ENCODE peak calls at places on chromosomes 11 and 22, in ten cellular contexts. Q is activated CD4-positive, alpha-beta T cell treated with anti-CD3 and anti-CD28 coated beads, Interleukin-2, amount 10 ng/mL, durations not matched to agents 7 days and 5 days; H is NCI-H1417; V is posterior vena cava; K is ACHN; G is NCI-H748 treated with DMSO at 0.1 percent for 48 hours; F is ureter; P is MV-4-11; L is NCI-H2171 treated with DMSO at 0.1 percent for 48 hours; M is T-cell. U is an unnamed sample.

GRCh38 chr11:35077709-35078695 is 61.0 kb upstream of the CD44 start:
- DNase-seq in P (peak; percentile 89), G (no peak), V (no peak), L (no peak), H (no peak), F (no peak), M (peak; percentile 36), K (peak; percentile 86), Q (peak; percentile 80), U (no peak)

GRCh38 chr11:14413307-14414072 is 54.5 kb upstream of the RRAS2 start:
- DNase-seq in L (no peak), H (no peak), M (no peak), Q (no peak), P (no peak), K (peak; percentile 20), G (no peak), F (no peak), V (peak; percentile 81), U (no peak)

GRCh38 chr11:60915250-60915914 is 1.4 kb downstream of the TMEM109 start:
- DNase-seq in G (no peak), K (peak; percentile 79), F (peak; percentile 78), M (peak; percentile 68), Q (peak; percentile 79), L (no peak), P (peak; percentile 85), H (peak; percentile 49), V (peak; percentile 89), U (no peak)

GRCh38 chr11:29184939-29185890 is 831.6 kb downstream of the KCNA4 start:
- DNase-seq in M (no peak), H (no peak), Q (no peak), L (no peak), V (no peak), G (no peak), K (peak; percentile 78), F (no peak), P (no peak), U (no peak)

GRCh38 chr22:20509344-20510047 is 2.1 kb downstream of the MED15 start:
- DNase-seq in H (no peak), F (peak; percentile 88), Q (peak; percentile 70), K (peak; percentile 89), P (peak; percentile 94), V (peak; percentile 88), G (no peak), M (no peak), L (no peak), U (no peak)

GRCh38 chr11:134945993-134946392 is 534.0 kb upstream of the B3GAT1 start:
- DNase-seq in F (no peak), V (no peak), G (no peak), P (no peak), K (no peak), Q (no peak), M (no peak), L (no peak), H (no peak), U (no peak)

GRCh38 chr11:134246678-134247077 is 6.5 kb downstream of the THYN1 start:
- DNase-seq in M (no peak), F (no peak), V (no peak), K (no peak), G (no peak), L (no peak), P (no peak), Q (no peak), H (no peak), U (no peak)

GRCh38 chr11:118694185-118694584 is 14.7 kb upstream of the TREH start:
- DNase-seq in M (no peak), Q (no peak), K (no peak), L (no peak), H (no peak), V (peak; percentile 19), P (no peak), G (no peak), F (no peak), U (no peak)

GRCh38 chr22:28137036-28137435 is 218.0 kb upstream of the PITPNB start:
- DNase-seq in V (no peak), P (no peak), Q (no peak), H (no peak), G (no peak), F (no peak), M (no peak), K (no peak), L (no peak), U (no peak)

GRCh38 chr11:120589376-120589775 is 77.8 kb downstream of the GRIK4 start:
- DNase-seq in G (no peak), H (no peak), M (no peak), V (peak; percentile 54), P (no peak), L (no peak), K (no peak), F (no peak), Q (no peak), U (no peak)

GRCh38 chr22:20459862-20460261 is 22.2 kb upstream of the SCARF2 start:
- DNase-seq in G (no peak), L (no peak), H (no peak), V (peak; percentile 61), M (no peak), K (no peak), Q (no peak), P (no peak), F (no peak), U (no peak)

GRCh38 chr11:12938590-12939247 is 70.4 kb upstream of the RASSF10 start:
- DNase-seq in V (no peak), K (no peak), G (no peak), M (no peak), Q (no peak), H (no peak), F (no peak), P (no peak), L (no peak), U (no peak)

GRCh38 chr11:118691926-118692830 is 12.7 kb upstream of the TREH start:
- DNase-seq in V (peak; percentile 51), H (no peak), F (no peak), L (peak; percentile 37), K (no peak), Q (peak; percentile 65), G (no peak), M (peak; percentile 73), P (peak; percentile 92), U (no peak)

GRCh38 chr11:118114266-118114665 is 27.5 kb upstream of the SMIM35 start:
- DNase-seq in M (no peak), L (no peak), G (no peak), H (no peak), Q (no peak), V (no peak), F (no peak), K (no peak), P (peak; percentile 46), U (no peak)

GRCh38 chr11:74989269-74989655 is 529 bp downstream of the NEU3 start:
- DNase-seq in Q (no peak), V (no peak), H (no peak), F (no peak), P (peak; percentile 23), K (no peak), G (no peak), M (no peak), L (no peak), U (no peak)

GRCh38 chr11:77101043-77101537 is 1.6 kb upstream of the OMP start:
- DNase-seq in K (peak; percentile 34), G (no peak), L (no peak), F (no peak), P (peak; percentile 29), M (no peak), H (no peak), V (no peak), Q (peak; percentile 14), U (no peak)

GRCh38 chr11:71080239-71081097 is 171.9 kb downstream of the SHANK2 start:
- DNase-seq in M (no peak), P (peak; percentile 83), K (peak; percentile 70), Q (peak; percentile 51), F (peak; percentile 68), V (no peak), L (peak; percentile 87), G (peak; percentile 87), H (peak; percentile 98), U (peak; percentile 72)

GRCh38 chr11:64230985-64231365 is 627 bp downstream of the DNAJC4 start:
- DNase-seq in Q (no peak), V (no peak), F (peak; percentile 42), H (no peak), M (no peak), G (no peak), L (no peak), K (no peak), P (peak; percentile 55), U (no peak)

GRCh38 chr11:46295312-46295995 is 18.0 kb downstream of the CREB3L1 start:
- DNase-seq in L (peak; percentile 72), F (peak; percentile 82), H (peak; percentile 78), G (peak; percentile 49), P (peak; percentile 50), M (peak; percentile 78), Q (peak; percentile 79), V (peak; percentile 92), K (peak; percentile 80), U (peak; percentile 16)

GRCh38 chr11:61946894-61947293 is 3.3 kb upstream of the BEST1 start:
- DNase-seq in H (no peak), G (no peak), V (no peak), P (no peak), L (no peak), M (no peak), K (no peak), F (no peak), Q (no peak), U (no peak)

GRCh38 chr11:107275632-107276031 is 182.0 kb downstream of the CWF19L2 start:
- DNase-seq in P (no peak), F (no peak), M (no peak), H (no peak), L (no peak), K (no peak), G (no peak), V (no peak), Q (no peak), U (no peak)

GRCh38 chr11:34866375-34866774 is 49.8 kb downstream of the APIP start:
- DNase-seq in P (peak; percentile 74), M (no peak), F (no peak), H (no peak), G (no peak), L (no peak), K (no peak), V (no peak), Q (no peak), U (no peak)

GRCh38 chr22:46655861-46656608 is 35.8 kb downstream of the GRAMD4 start:
- DNase-seq in K (no peak), P (no peak), Q (no peak), V (no peak), L (no peak), H (no peak), M (no peak), G (no peak), F (no peak), U (no peak)

GRCh38 chr11:93849751-93850584 is 450 bp downstream of the VSTM5 start:
- DNase-seq in V (no peak), Q (no peak), H (peak; percentile 86), F (no peak), K (peak; percentile 28), M (no peak), L (no peak), G (no peak), P (no peak), U (peak; percentile 67)

GRCh38 chr11:17563248-17563647 is 16.2 kb downstream of the OTOG start:
- DNase-seq in G (no peak), K (peak; percentile 19), M (no peak), F (peak; percentile 31), H (no peak), P (peak; percentile 53), L (no peak), Q (no peak), V (peak; percentile 34), U (no peak)

GRCh38 chr11:88421530-88421929 is 84.0 kb upstream of the CTSC start:
- DNase-seq in Q (peak; percentile 46), H (no peak), K (no peak), M (no peak), L (no peak), G (no peak), P (peak; percentile 91), F (no peak), V (no peak), U (no peak)

GRCh38 chr11:42311504-42311903 is 852.1 kb upstream of the LRRC4C start:
- DNase-seq in G (no peak), P (peak; percentile 78), F (no peak), L (no peak), Q (no peak), V (no peak), H (no peak), K (no peak), M (no peak), U (no peak)

U was measured in NCI-H510A.